ENCODE peak calls at places on chromosomes 13 and 19, in nine cellular contexts. O, L, V, Z, D, Y, W, B and S are unnamed samples. For H3K9me3, the result is how much of the 10 kb centered on the place peaks cover.

GRCh38 chr13:61880576-61881283 is 465.1 kb upstream of the PCDH20 start:
- DNase-seq in D (no peak), B (no peak), Y (no peak), V (no peak), L (no peak), Z (no peak), O (no peak), W (no peak), S (no peak)

GRCh38 chr13:30932481-30933333 is at the start of gene TEX26:
- DNase-seq in L (peak), Z (peak), Y (no peak), O (no peak), W (peak), B (no peak), V (no peak), D (no peak), S (peak)

GRCh38 chr13:112995395-112996091 is 26.5 kb downstream of the MCF2L start:
- DNase-seq in L (peak), B (no peak), O (no peak), D (no peak), Y (no peak), Z (peak), W (no peak), V (no peak), S (no peak)

GRCh38 chr13:85724554-85725432 is 74.4 kb downstream of the SLITRK6 start:
- DNase-seq in O (no peak), Y (no peak), V (no peak), W (no peak), L (no peak), B (no peak), Z (peak), D (no peak), S (peak)

GRCh38 chr19:7348587-7349230 is at the start of gene ARHGEF18:
- DNase-seq in Z (peak), V (peak), D (no peak), B (peak), L (no peak), O (no peak), W (no peak), Y (peak), S (peak)

GRCh38 chr19:33233056-33233873 is 7.6 kb upstream of the SLC7A10 start:
- DNase-seq in O (no peak), L (no peak), D (no peak), W (no peak), Y (no peak), B (no peak), Z (no peak), V (no peak), S (no peak)

GRCh38 chr19:55368701-55369563 is 1.3 kb downstream of the IL11 start:
- DNase-seq in D (no peak), B (no peak), W (no peak), Z (peak), V (no peak), L (no peak), Y (no peak), O (peak), S (peak)

GRCh38 chr13:110912651-110913051 is 2.2 kb downstream of the ANKRD10 start:
- DNase-seq in W (no peak), V (no peak), Y (peak), L (no peak), O (no peak), D (no peak), Z (no peak), B (no peak), S (peak)

GRCh38 chr13:19685034-19685433 is 51.6 kb downstream of the MPHOSPH8 start:
- DNase-seq in Y (no peak), D (no peak), W (no peak), O (no peak), B (no peak), L (no peak), V (no peak), Z (no peak), S (no peak)

GRCh38 chr13:44853641-44854040 is 135.6 kb downstream of the NUFIP1 start:
- DNase-seq in O (no peak), Y (no peak), Z (no peak), L (no peak), B (no peak), V (no peak), W (no peak), D (no peak), S (no peak)

GRCh38 chr13:29676941-29677452 is 81.5 kb upstream of the SLC7A1 start:
- DNase-seq in B (no peak), O (peak), L (no peak), W (no peak), D (no peak), Z (no peak), Y (no peak), V (no peak), S (no peak)

GRCh38 chr13:39527961-39528720 is 74.9 kb downstream of the LHFPL6 start:
- DNase-seq in O (peak), Z (no peak), W (no peak), L (no peak), D (no peak), V (no peak), Y (no peak), B (peak), S (no peak)

GRCh38 chr19:51570962-51571575 is at the start of gene ZNF175:
- DNase-seq in L (peak), Z (peak), B (peak), W (peak), D (peak), O (peak), Y (peak), V (peak), S (peak)
- H3K27ac ChIP-seq in L (peak), Z (no peak), B (peak), W (no peak), D (peak), O (no peak), Y (no peak), V (peak), S (peak)

DNA sequence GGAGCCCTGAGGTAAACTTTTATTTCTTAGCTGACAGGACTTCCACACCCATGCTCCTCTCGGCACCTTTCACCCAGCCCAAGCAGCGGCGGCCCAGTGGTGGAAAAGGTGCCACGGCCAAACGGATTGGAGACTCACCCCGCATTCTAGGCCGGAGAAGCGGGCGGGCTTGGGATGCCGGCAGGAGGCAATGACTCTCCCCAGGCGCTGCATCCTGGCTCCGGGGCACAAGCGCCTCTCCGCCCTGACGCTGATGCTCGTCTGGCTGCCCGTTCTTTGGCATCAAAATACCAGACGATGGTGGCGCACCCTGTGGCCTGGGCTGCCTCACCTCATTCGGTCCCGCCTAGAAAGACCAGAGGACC is 6.7 kb upstream of the ZNF606 start:
- DNase-seq in O (no peak), D (no peak), L (no peak), V (no peak), B (no peak), Y (no peak), W (no peak), Z (no peak), S (no peak)
- H3K9me3 ChIP-seq in O (half or more), D (half or more), L (under half), V (half or more), B (under half), Y (under half), W (half or more), Z (under half), S (under half)

GRCh38 chr19:45804959-45805230 is 10.2 kb downstream of the RSPH6A start:
- DNase-seq in O (no peak), Y (no peak), W (no peak), Z (no peak), L (no peak), B (no peak), V (no peak), D (no peak), S (no peak)

GRCh38 chr19:45804140-45804958 is 10.8 kb downstream of the RSPH6A start:
- DNase-seq in Y (no peak), O (no peak), D (no peak), Z (peak), L (no peak), W (no peak), B (no peak), V (no peak), S (no peak)

GRCh38 chr19:45798995-45799517 is 6.4 kb upstream of the DMWD start:
- DNase-seq in D (no peak), B (no peak), O (peak), W (no peak), L (peak), Y (peak), Z (peak), V (no peak), S (no peak)

GRCh38 chr19:45801603-45802175 is 9.0 kb upstream of the DMWD start:
- DNase-seq in W (no peak), L (no peak), Y (no peak), Z (no peak), D (no peak), O (no peak), B (no peak), V (no peak), S (no peak)

DNA sequence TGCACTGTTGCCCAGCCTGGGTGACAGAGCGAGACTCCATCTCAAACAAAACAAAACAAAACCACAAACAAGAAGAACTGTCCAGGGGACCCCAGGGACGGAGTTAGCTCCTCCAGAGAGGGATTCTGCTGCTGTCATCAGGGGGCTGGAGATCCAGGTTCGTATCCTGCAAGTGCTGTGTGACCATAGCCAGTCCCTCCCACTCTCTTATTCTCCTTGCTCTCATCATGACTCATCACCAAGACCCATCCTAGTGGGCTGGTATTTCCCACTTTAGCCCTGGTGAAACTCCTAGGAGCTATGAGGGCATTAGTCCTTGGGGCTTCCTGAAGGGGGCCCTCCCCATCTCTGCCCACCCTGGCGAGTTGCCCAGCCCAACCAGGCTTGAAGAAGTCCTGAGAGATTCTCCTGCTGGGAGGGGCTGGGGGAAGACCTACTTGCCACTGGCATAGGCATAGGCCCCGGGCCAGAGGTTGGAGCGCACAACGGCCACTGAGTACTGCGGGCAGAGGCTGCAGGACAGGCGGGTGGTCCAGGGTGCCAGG is 7.4 kb upstream of the DMWD start:
- DNase-seq in V (no peak), B (no peak), Y (no peak), L (no peak), O (peak), W (no peak), D (no peak), Z (no peak), S (no peak)
- H3K27ac ChIP-seq in V (no peak), B (no peak), Y (no peak), L (no peak), O (no peak), W (no peak), D (no peak), Z (no peak), S (no peak)

GRCh38 chr19:23673132-23673531 is 13.9 kb downstream of the ZNF675 start:
- DNase-seq in O (no peak), B (no peak), Z (no peak), V (no peak), L (no peak), D (no peak), Y (no peak), W (no peak), S (no peak)
- H3K9me3 ChIP-seq in O (under half), B (under half), Z (under half), V (under half), L (under half), D (under half), Y (under half), W (half or more), S (under half)